ENCODE peak calls at places on chromosomes 4 and X, in ten cellular contexts. R is thyroid gland, N is fibroblast of lung, A is MM.1S, H is endothelial cell of umbilical vein, C is psoas muscle, K is AG04450, I is ascending aorta, F is PC-3, O is heart left ventricle. E is an unnamed sample. For H3K9me3, the result is how much of the 10 kb centered on the place peaks cover.

GRCh38 chr4:67549123-67549522 is 3.8 kb upstream of the CENPC start:
- DNase-seq in R (no peak), N (peak), A (peak), H (peak), C (no peak), K (no peak), I (no peak), F (peak), O (no peak), E (no peak)

GRCh38 chrX:104566921-104567501 is 1.0 kb downstream of the IL1RAPL2 start:
- DNase-seq in R (peak), N (no peak), A (no peak), H (no peak), C (peak), K (no peak), I (no peak), F (peak), O (no peak), E (no peak)

GRCh38 chrX:15855562-15856256 is 1.1 kb upstream of the AP1S2 start:
- DNase-seq in R (no peak), N (no peak), A (peak), H (peak), C (no peak), K (no peak), I (no peak), F (no peak), O (no peak), E (no peak)

GRCh38 chr4:184165291-184165690 is 52.4 kb downstream of the ENPP6 start:
- DNase-seq in R (no peak), N (no peak), A (no peak), H (no peak), C (no peak), K (no peak), I (no peak), F (peak), O (no peak), E (no peak)

GRCh38 chrX:24341795-24342194 is 18.6 kb upstream of the SUPT20HL1 start:
- DNase-seq in R (no peak), N (no peak), A (no peak), H (peak), C (no peak), K (peak), I (no peak), F (peak), O (no peak), E (no peak)

GRCh38 chr4:138235419-138235952 is 6.7 kb downstream of the SLC7A11 start:
- DNase-seq in R (no peak), N (peak), A (no peak), H (peak), C (no peak), K (peak), I (no peak), F (peak), O (no peak), E (no peak)

GRCh38 chrX:120840826-120841225 is 34.8 kb downstream of the CT47B1 start:
- DNase-seq in R (no peak), N (no peak), A (no peak), H (peak), C (no peak), K (no peak), I (no peak), F (peak), O (no peak), E (no peak)

GRCh38 chr4:155809835-155810234 is 51.0 kb downstream of the GUCY1B1 start:
- DNase-seq in R (no peak), N (peak), A (peak), H (peak), C (no peak), K (peak), I (no peak), F (peak), O (no peak), E (no peak)

GRCh38 chr4:127959794-127960193 is 5.2 kb downstream of the MFSD8 start:
- DNase-seq in R (no peak), N (no peak), A (no peak), H (no peak), C (no peak), K (no peak), I (no peak), F (no peak), O (no peak), E (no peak)

GRCh38 chrX:39018526-39018925 is 217.3 kb downstream of the MID1IP1 start:
- DNase-seq in R (no peak), N (no peak), A (no peak), H (no peak), C (no peak), K (no peak), I (no peak), F (no peak), O (no peak), E (no peak)

GRCh38 chrX:17519349-17519748 is 144.3 kb downstream of the NHS start:
- DNase-seq in R (no peak), N (peak), A (no peak), H (peak), C (peak), K (no peak), I (peak), F (no peak), O (peak), E (no peak)

GRCh38 chr4:167031534-167032156 is 202.6 kb downstream of the SPOCK3 start:
- DNase-seq in R (no peak), N (peak), A (no peak), H (peak), C (no peak), K (no peak), I (no peak), F (peak), O (no peak), E (no peak)

GRCh38 chr4:47771020-47771419 is 66.8 kb downstream of the CORIN start:
- DNase-seq in R (no peak), N (no peak), A (no peak), H (no peak), C (no peak), K (no peak), I (no peak), F (no peak), O (no peak), E (no peak)

GRCh38 chr4:18695733-18696527 is 674.4 kb upstream of the LCORL start:
- DNase-seq in R (no peak), N (no peak), A (no peak), H (no peak), C (no peak), K (no peak), I (no peak), F (no peak), O (no peak), E (no peak)

GRCh38 chr4:71857713-71858451 is 74.0 kb upstream of the GC start:
- DNase-seq in R (peak), N (no peak), A (no peak), H (no peak), C (no peak), K (no peak), I (no peak), F (no peak), O (no peak), E (no peak)

GRCh38 chr4:18942874-18943273 is 921.3 kb upstream of the LCORL start:
- DNase-seq in R (no peak), N (no peak), A (no peak), H (no peak), C (no peak), K (no peak), I (no peak), F (no peak), O (no peak), E (no peak)

GRCh38 chrX:151396042-151396826 is 772 bp upstream of the VMA21 start:
- DNase-seq in R (peak), N (peak), A (peak), H (no peak), C (no peak), K (peak), I (peak), F (peak), O (no peak), E (no peak)

GRCh38 chrX:65755786-65756185 is 88.3 kb downstream of the MSN start:
- DNase-seq in R (no peak), N (no peak), A (no peak), H (no peak), C (no peak), K (no peak), I (no peak), F (no peak), O (no peak), E (no peak)

GRCh38 chrX:75649829-75650228 is 127.0 kb upstream of the ZDHHC15 start:
- DNase-seq in R (no peak), N (no peak), A (no peak), H (no peak), C (no peak), K (no peak), I (no peak), F (no peak), O (no peak), E (no peak)
- H3K9me3 ChIP-seq in R (under half), N (under half), A (under half), H (under half), C (under half), K (under half), I (under half), F (under half), O (under half), E (under half)

GRCh38 chr4:87505862-87506261 is 23.3 kb downstream of the SPARCL1 start:
- DNase-seq in R (no peak), N (no peak), A (no peak), H (no peak), C (no peak), K (no peak), I (no peak), F (no peak), O (no peak), E (no peak)

GRCh38 chr4:87511500-87511899 is 17.7 kb downstream of the SPARCL1 start:
- DNase-seq in R (no peak), N (no peak), A (no peak), H (no peak), C (no peak), K (no peak), I (no peak), F (no peak), O (no peak), E (no peak)

GRCh38 chr4:87510747-87511146 is 18.4 kb downstream of the SPARCL1 start:
- DNase-seq in R (no peak), N (no peak), A (no peak), H (no peak), C (no peak), K (no peak), I (no peak), F (no peak), O (no peak), E (no peak)

GRCh38 chr4:87502580-87503238 is 26.5 kb downstream of the SPARCL1 start:
- DNase-seq in R (no peak), N (no peak), A (no peak), H (peak), C (no peak), K (no peak), I (no peak), F (peak), O (no peak), E (no peak)

DNA sequence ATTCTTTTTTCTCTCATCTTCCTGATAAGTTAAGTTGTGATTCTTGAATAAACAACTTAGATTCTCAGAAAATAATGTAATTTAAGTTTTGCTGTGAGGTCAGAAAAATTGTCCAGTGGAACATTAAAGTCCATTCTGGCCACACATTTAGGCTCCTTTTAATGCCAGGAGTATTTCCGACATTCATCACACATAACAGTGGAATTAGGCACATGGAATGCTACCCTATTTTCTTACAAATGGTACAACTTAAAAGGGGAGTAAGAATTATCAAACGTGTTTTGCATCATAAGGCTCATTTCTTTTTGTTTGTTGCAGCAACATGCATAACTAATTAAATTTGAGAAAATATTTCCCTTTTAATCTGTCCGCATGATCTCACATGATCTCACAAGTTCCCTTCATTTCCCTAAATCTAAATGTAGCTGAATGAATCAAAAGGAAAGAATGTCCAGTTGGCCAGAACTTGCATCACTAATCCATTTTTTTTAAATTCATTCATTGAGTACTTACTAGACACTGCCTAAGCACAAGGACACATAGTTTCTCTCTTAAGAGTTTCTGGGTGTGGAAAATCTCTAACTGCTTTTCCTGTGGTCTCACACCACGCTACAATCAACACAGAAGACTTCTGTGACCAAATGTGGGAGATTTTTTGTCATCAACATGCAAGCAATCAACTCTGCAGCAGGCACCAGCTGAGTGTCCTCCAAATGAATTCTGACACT is 22.0 kb downstream of the SPARCL1 start:
- DNase-seq in R (no peak), N (peak), A (no peak), H (no peak), C (no peak), K (peak), I (no peak), F (no peak), O (no peak), E (no peak)
- H3K4me3 ChIP-seq in R (no peak), N (no peak), A (no peak), H (no peak), C (no peak), K (no peak), I (no peak), F (no peak), O (no peak), E (no peak)

GRCh38 chr4:8306511-8307021 is 37.0 kb downstream of the HTRA3 start:
- DNase-seq in R (no peak), N (no peak), A (no peak), H (no peak), C (peak), K (no peak), I (peak), F (no peak), O (no peak), E (peak)
- TF ChIP-seq CTCF in R (no peak), N (no peak), A (no peak), H (no peak), C (no peak), K (no peak), I (no peak), F (no peak), O (no peak), E (no peak)

DNA sequence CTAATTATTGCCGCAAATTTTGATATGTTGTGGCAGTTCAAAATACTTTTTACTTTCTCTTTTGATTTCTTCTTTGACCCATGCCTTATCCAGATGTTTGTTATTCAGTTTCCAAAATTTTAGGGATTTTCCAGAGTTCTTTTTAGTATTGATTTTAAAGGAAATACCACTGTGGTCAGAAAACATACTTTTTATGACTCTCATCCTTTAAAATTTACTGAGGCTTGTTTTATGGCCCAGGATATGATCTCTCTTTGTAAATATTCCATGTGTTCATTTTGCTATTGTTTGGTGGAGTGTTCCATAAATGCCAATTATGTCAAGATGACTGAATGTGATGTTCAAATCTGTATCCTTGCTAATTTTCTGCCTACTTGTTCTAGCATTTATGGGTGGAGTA is 272.3 kb upstream of the DIPK2B start:
- DNase-seq in R (no peak), N (peak), A (no peak), H (peak), C (no peak), K (peak), I (no peak), F (peak), O (no peak), E (no peak)
- H3K9me3 ChIP-seq in R (under half), N (under half), A (under half), H (under half), C (under half), K (under half), I (under half), F (under half), O (under half), E (under half)

GRCh38 chrX:11764602-11765067 is 6.6 kb downstream of the MSL3 start:
- DNase-seq in R (no peak), N (no peak), A (no peak), H (no peak), C (no peak), K (no peak), I (no peak), F (no peak), O (no peak), E (no peak)
- H3K4me3 ChIP-seq in R (no peak), N (no peak), A (no peak), H (no peak), C (no peak), K (no peak), I (no peak), F (no peak), O (no peak), E (no peak)

GRCh38 chrX:114580336-114580735 is 3.5 kb upstream of the HTR2C start:
- DNase-seq in R (no peak), N (peak), A (no peak), H (no peak), C (no peak), K (no peak), I (no peak), F (peak), O (no peak), E (no peak)
- TF ChIP-seq CTCF in R (no peak), N (no peak), A (no peak), H (no peak), C (no peak), K (no peak), I (no peak), F (peak), O (no peak), E (no peak)

GRCh38 chrX:46597208-46597607 is 23.6 kb downstream of the CHST7 start:
- DNase-seq in R (no peak), N (no peak), A (no peak), H (no peak), C (no peak), K (no peak), I (no peak), F (no peak), O (no peak), E (no peak)

GRCh38 chrX:46597774-46598173 is 24.2 kb downstream of the CHST7 start:
- DNase-seq in R (no peak), N (no peak), A (no peak), H (peak), C (no peak), K (no peak), I (no peak), F (no peak), O (no peak), E (no peak)

GRCh38 chrX:46602468-46603102 is 29.0 kb downstream of the CHST7 start:
- DNase-seq in R (no peak), N (no peak), A (no peak), H (no peak), C (no peak), K (no peak), I (no peak), F (no peak), O (no peak), E (no peak)

GRCh38 chrX:46599051-46599560 is 25.5 kb downstream of the CHST7 start:
- DNase-seq in R (no peak), N (peak), A (no peak), H (no peak), C (no peak), K (no peak), I (no peak), F (peak), O (no peak), E (no peak)

DNA sequence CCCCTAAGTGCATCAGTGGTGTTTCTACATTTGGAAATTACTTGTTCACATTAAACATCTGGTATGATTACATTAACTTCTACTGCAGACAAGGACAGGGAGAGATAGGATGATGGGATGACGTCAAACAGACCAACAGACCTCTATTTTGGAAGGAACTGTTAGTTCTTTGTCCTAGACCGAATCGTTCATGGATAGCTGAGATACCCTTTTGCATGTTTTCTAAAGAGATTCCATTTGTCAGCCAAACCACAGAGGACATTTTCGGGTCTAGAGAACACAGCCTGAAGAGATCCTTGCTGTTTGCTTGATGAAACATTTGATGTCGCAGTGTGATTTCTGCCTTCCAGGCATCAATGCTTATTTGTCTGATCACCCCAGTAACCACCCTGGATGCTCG is 27.7 kb downstream of the CHST7 start:
- DNase-seq in R (no peak), N (peak), A (no peak), H (no peak), C (no peak), K (no peak), I (no peak), F (no peak), O (no peak), E (no peak)
- H3K9me3 ChIP-seq in R (under half), N (under half), A (under half), H (under half), C (under half), K (under half), I (under half), F (under half), O (under half), E (under half)

DNA sequence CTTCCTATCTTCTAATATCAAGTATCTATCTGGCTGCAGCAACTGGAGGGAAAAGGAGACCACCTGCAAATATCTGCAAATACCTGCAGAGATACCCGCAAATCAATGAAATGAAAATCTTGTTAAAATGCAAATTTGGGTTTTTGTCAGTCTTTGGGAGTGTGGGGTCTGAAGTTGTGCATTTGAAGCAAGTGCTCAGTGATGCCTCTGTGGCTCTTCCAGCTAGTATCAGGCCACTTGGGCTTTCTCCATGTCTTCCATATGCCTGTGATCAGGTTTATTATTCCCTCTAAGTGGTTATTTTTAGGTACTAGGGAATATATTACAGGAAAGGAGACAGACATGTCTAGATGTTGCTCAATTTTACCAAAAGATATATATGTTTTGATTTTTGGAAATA is 880.3 kb downstream of the ADGRL3 start:
- DNase-seq in R (no peak), N (no peak), A (no peak), H (no peak), C (no peak), K (no peak), I (no peak), F (no peak), O (no peak), E (no peak)
- H3K4me3 ChIP-seq in R (no peak), N (no peak), A (no peak), H (no peak), C (no peak), K (no peak), I (no peak), F (no peak), O (no peak), E (no peak)

E was measured in adrenal gland.